ENCODE peak calls at places on chromosomes 5 and 9, in seven cellular contexts. N is GM12891, A is HepG2, L is K562, Y is GM12878, F is H1, U is SK-N-SH. M is an unnamed sample.

GRCh38 chr5:87574106-87574505 is 161.4 kb upstream of the CCNH start:
- DNase-seq in L (no peak), Y (no peak), U (no peak), F (no peak), N (no peak), A (no peak), M (no peak)

GRCh38 chr5:165620394-165620793 is 2115.0 kb downstream of the MAT2B start:
- DNase-seq in Y (no peak), F (no peak), N (no peak), U (no peak), A (no peak), L (no peak), M (no peak)

GRCh38 chr9:26331223-26331622 is 561.4 kb downstream of the CAAP1 start:
- DNase-seq in A (no peak), N (no peak), F (no peak), L (no peak), Y (no peak), U (no peak), M (no peak)

GRCh38 chr5:179700401-179700918 is 1.7 kb downstream of the CANX start:
- DNase-seq in U (no peak), N (no peak), F (no peak), Y (no peak), L (peak; percentile 25), A (peak; percentile 66), M (no peak)

GRCh38 chr5:53037141-53037859 is 48.1 kb downstream of the ITGA2 start:
- DNase-seq in A (no peak), F (no peak), U (no peak), N (no peak), L (no peak), Y (no peak), M (no peak)

GRCh38 chr9:133269537-133270357 is 5.3 kb downstream of the ABO start:
- DNase-seq in L (no peak), N (no peak), Y (no peak), U (no peak), A (no peak), F (no peak), M (no peak)

GRCh38 chr9:33341182-33341581 is 50.9 kb downstream of the NFX1 start:
- DNase-seq in L (no peak), U (no peak), Y (no peak), F (no peak), A (no peak), N (no peak), M (no peak)

GRCh38 chr9:89000973-89001916 is 10.0 kb downstream of the S1PR3 start:
- DNase-seq in N (peak; percentile 74), L (peak; percentile 30), F (peak; percentile 93), A (peak; percentile 65), U (peak; percentile 86), Y (no peak), M (peak; percentile 56)

GRCh38 chr5:172564187-172564586 is 76.9 kb upstream of the NEURL1B start:
- DNase-seq in F (no peak), A (peak; percentile 58), N (no peak), U (no peak), Y (no peak), L (no peak), M (no peak)

GRCh38 chr5:17228833-17229291 is 11.4 kb downstream of the BASP1 start:
- DNase-seq in F (no peak), Y (peak; percentile 66), U (no peak), L (no peak), A (no peak), N (no peak), M (no peak)

GRCh38 chr5:134554319-134555222 is 29.1 kb downstream of the JADE2 start:
- DNase-seq in L (no peak), N (no peak), F (no peak), Y (peak; percentile 82), A (no peak), U (peak; percentile 83), M (no peak)

GRCh38 chr9:133576591-133577462 is 32.4 kb downstream of the FAM163B start:
- DNase-seq in F (no peak), N (no peak), A (no peak), U (no peak), L (peak; percentile 36), Y (no peak), M (no peak)

GRCh38 chr9:16387382-16387781 is 483.1 kb downstream of the BNC2 start:
- DNase-seq in F (no peak), N (no peak), U (no peak), L (no peak), Y (no peak), A (no peak), M (no peak)

GRCh38 chr9:87594218-87594617 is 96.6 kb downstream of the DAPK1 start:
- DNase-seq in L (no peak), N (no peak), U (no peak), Y (no peak), A (no peak), F (no peak), M (no peak)

GRCh38 chr5:109239501-109239900 is 170.3 kb downstream of the PJA2 start:
- DNase-seq in U (no peak), N (no peak), L (no peak), Y (no peak), F (no peak), A (no peak), M (no peak)

GRCh38 chr5:36730537-36731216 is 124.3 kb downstream of the SLC1A3 start:
- DNase-seq in U (no peak), A (no peak), Y (no peak), N (no peak), F (no peak), L (no peak), M (no peak)

GRCh38 chr5:150989695-150990094 is 30.7 kb upstream of the GPX3 start:
- DNase-seq in F (peak; percentile 60), A (no peak), L (peak; percentile 19), Y (no peak), N (no peak), U (no peak), M (no peak)

DNA sequence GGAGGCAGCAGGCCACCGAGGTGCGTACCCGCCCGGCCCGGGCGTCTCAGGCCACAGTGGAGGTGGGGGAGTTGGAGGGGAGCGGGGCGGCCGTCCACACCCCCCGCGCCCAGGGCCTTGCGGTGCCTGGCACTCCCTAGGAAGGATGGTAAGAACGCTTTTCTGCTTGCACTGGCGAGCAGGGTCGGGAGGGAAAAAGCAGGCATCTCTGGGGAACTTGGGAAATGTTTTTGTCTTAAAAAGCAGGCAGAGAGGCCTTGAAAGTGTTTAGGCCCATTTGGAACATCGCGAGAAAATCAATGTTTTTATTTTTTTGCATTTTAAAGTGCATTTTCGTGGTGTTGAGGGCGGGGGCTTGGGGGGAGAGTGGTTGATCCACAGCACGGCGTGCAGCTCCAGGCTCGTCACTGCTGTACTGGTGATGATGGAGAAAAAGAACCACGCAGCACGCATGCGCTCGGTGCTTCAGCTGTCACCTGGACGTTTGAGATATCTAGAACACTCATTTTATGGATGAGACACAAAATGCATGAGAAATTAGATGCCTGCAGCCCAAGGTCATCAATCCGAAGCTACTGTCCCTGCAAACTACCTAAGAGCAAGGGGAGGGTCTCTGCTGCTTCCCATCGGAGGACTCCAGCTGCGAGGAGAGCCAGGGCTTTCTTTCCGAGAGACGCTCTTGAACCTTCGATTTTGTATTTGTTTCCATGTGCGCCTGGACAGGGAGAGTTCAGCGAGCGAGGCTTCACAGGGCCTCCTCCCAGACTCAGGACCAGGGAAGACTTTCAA is 2.2 kb downstream of the DMRT2 start:
- DNase-seq in U (no peak), A (no peak), F (no peak), L (no peak), Y (no peak), N (no peak), M (no peak)
- TF ChIP-seq TAF1 in U (no peak), A (no peak), F (no peak), L (no peak), Y (no peak), N (no peak), M (no peak)

DNA sequence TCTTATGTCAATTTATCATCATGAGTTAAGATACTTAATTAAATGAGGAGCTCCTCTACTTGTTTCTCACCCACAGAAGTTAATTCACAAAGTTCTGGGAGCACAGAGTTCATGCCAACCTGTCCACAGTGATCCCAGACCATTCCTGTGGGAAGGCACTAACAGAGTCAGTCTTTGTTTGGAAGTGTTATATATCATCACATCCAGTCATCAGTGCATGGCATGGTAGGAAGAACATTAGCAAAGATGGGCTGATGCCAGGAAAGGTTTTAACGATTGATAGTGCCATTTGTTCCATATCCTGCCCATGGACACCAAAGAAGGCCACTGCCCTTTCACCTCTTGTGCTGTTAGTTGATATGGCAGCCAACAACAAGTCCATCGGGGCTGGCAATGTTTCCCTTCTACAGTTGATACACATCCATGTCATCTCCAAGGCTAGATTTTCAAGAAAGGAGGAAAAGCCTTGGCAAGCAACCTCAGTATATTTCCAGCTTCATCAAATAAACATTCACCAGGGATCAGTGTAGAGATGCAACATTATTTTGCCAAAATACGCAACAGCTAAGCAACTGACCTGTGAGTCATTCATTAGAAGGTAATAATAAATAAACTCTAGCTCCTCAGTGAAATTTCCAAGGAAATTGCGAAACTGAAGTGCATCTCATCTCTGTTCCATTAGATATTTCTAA is 169.6 kb downstream of the RORB start:
- DNase-seq in L (no peak), A (no peak), Y (no peak), F (no peak), U (no peak), N (no peak), M (no peak)
- TF ChIP-seq POLR2AphosphoS5 in L (no peak), A (no peak), Y (no peak), F (no peak), U (no peak), N (no peak), M (no peak)

DNA sequence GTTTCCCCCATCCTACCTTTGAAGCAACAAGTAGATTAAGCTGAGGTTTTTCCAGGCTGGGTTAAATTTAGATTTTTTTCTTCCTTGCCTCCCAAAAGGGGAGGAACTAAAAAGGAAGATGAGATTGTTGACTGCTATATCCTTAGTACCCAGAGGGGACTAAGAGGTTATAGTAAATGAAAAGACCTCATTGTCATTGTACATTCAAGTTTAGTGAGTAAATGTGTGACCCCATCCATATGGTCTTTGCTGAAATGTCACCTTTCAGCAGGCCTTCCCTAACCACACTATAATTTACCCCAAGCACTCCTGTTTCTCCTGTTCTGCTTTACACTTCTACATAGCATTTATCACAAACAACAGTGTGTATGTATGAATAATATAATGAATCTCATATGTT is 35.8 kb upstream of the CHD1 start:
- DNase-seq in U (no peak), F (no peak), L (no peak), A (no peak), N (no peak), Y (no peak), M (no peak)
- TF ChIP-seq TAF1 in U (no peak), F (no peak), L (no peak), A (no peak), N (no peak), Y (no peak), M (no peak)

GRCh38 chr9:121484659-121485446 is 14.8 kb downstream of the GGTA1 start:
- DNase-seq in U (no peak), Y (no peak), N (no peak), F (no peak), L (no peak), A (no peak), M (no peak)

GRCh38 chr9:121483473-121484031 is 16.1 kb downstream of the GGTA1 start:
- DNase-seq in N (no peak), Y (no peak), L (no peak), F (no peak), U (no peak), A (no peak), M (no peak)

GRCh38 chr9:121489344-121489743 is 10.3 kb downstream of the GGTA1 start:
- DNase-seq in N (no peak), A (no peak), L (no peak), F (no peak), Y (no peak), U (no peak), M (no peak)

GRCh38 chr9:121483049-121483448 is 16.6 kb downstream of the GGTA1 start:
- DNase-seq in U (no peak), N (no peak), A (peak; percentile 67), Y (no peak), F (no peak), L (peak; percentile 29), M (no peak)

GRCh38 chr9:121485618-121486531 is 13.8 kb downstream of the GGTA1 start:
- DNase-seq in A (no peak), Y (no peak), U (no peak), N (no peak), F (no peak), L (peak; percentile 31), M (no peak)
- TF ChIP-seq POLR2AphosphoS5 in A (no peak), Y (no peak), U (no peak), N (no peak), F (no peak), L (no peak), M (no peak)

M was measured in GM12892.